ENCODE peak calls at places on chromosomes 6 and 20, in seven cellular contexts. S is cardiac fibroblast; I is prostate gland; Z is CD8-positive, alpha-beta T cell; N is ovary; M is pancreas; H is body of pancreas. Q is an unnamed sample.

GRCh38 chr6:104558746-104559145 is 301.0 kb downstream of the HACE1 start:
- DNase-seq in S (peak; percentile 77), I (no peak), Z (no peak), N (no peak), M (no peak), H (no peak), Q (peak; percentile 75)

GRCh38 chr6:94215614-94216013 is 796.3 kb upstream of the EPHA7 start:
- DNase-seq in S (no peak), I (no peak), Z (no peak), N (no peak), M (no peak), H (no peak), Q (no peak)

GRCh38 chr6:81262656-81263055 is 489.8 kb downstream of the TENT5A start:
- DNase-seq in S (no peak), I (no peak), Z (no peak), N (no peak), M (no peak), H (no peak), Q (no peak)

GRCh38 chr6:36968266-36968977 is 13.9 kb downstream of the PI16 start:
- DNase-seq in S (peak; percentile 36), I (peak; percentile 54), Z (no peak), N (no peak), M (no peak), H (no peak), Q (peak; percentile 18)

GRCh38 chr20:62303327-62304226 is 780 bp downstream of the ADRM1 start:
- DNase-seq in S (no peak), I (no peak), Z (no peak), N (no peak), M (no peak), H (no peak), Q (no peak)

GRCh38 chr6:39084506-39084905 is 30.5 kb downstream of the SAYSD1 start:
- DNase-seq in S (no peak), I (no peak), Z (no peak), N (no peak), M (no peak), H (no peak), Q (no peak)

GRCh38 chr6:139027620-139028182 is 844 bp upstream of the ABRACL start:
- DNase-seq in S (peak; percentile 30), I (no peak), Z (no peak), N (no peak), M (no peak), H (no peak), Q (peak; percentile 30)

GRCh38 chr6:128807577-128807976 is 75.4 kb upstream of the LAMA2 start:
- DNase-seq in S (peak; percentile 79), I (no peak), Z (no peak), N (no peak), M (no peak), H (no peak), Q (peak; percentile 78)

GRCh38 chr6:166757226-166758135 is 130.4 kb upstream of the RPS6KA2 start:
- DNase-seq in S (peak; percentile 22), I (no peak), Z (no peak), N (peak; percentile 36), M (no peak), H (no peak), Q (peak; percentile 25)

GRCh38 chr6:161104966-161105365 is 113.4 kb downstream of the MAP3K4 start:
- DNase-seq in S (peak; percentile 29), I (no peak), Z (no peak), N (no peak), M (no peak), H (no peak), Q (peak; percentile 23)

GRCh38 chr6:37974381-37974780 is 154.9 kb downstream of the ZFAND3 start:
- DNase-seq in S (no peak), I (no peak), Z (no peak), N (no peak), M (no peak), H (no peak), Q (no peak)

GRCh38 chr20:3783516-3784225 is 2.4 kb upstream of the SPEF1 start:
- DNase-seq in S (no peak), I (no peak), Z (no peak), N (no peak), M (peak; percentile 13), H (no peak), Q (no peak)

GRCh38 chr20:3778976-3779375 is 2.3 kb downstream of the SPEF1 start:
- DNase-seq in S (no peak), I (no peak), Z (no peak), N (no peak), M (no peak), H (no peak), Q (no peak)

GRCh38 chr20:3783068-3783489 is 1.8 kb upstream of the SPEF1 start:
- DNase-seq in S (no peak), I (peak; percentile 73), Z (no peak), N (no peak), M (peak; percentile 22), H (no peak), Q (no peak)

GRCh38 chr20:3782597-3782996 is 1.3 kb upstream of the SPEF1 start:
- DNase-seq in S (no peak), I (no peak), Z (no peak), N (no peak), M (peak; percentile 17), H (no peak), Q (no peak)

DNA sequence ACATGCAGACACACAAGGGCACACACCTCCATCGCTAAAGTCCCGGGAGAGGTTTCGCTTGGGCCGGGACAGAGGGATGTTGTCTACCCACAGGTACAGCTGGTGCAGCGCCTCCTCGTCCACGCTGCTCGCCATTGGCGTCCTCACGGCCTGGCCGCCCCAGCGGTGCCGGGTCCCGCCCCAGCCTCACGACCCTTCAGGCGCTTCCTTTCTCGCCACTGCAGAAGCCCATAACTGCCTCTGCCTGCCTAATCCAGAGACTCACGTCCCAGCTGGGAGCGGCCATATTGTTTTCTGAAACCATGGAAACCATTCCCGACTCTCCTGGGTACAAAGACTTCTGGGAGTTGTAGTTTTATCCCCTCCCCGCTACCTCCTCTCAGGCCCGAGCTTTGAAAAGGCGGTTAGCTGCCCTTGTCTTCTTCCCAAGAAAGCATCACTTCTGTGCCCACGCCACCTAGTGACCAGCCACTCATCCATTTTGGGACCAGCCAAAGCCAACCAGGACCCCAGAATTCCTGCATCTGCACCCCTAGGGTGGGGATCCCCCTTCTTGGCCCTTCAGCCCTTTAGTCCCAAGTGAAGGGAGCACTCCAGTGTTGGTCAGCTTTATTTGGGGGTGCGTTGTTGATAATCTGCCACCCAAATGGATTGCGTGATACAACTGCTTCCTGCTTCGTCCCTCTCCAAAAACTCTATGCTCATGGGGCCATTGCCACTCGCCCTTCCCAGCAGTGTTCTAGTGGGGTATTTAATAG is at the start of gene SPEF1:
- DNase-seq in S (peak; percentile 93), I (peak; percentile 76), Z (no peak), N (peak; percentile 76), M (peak; percentile 81), H (peak; percentile 80), Q (peak; percentile 93)
- TF ChIP-seq CTCF in S (peak; percentile 41), I (peak; percentile 35), Z (no peak), N (peak; percentile 45), M (no peak), H (peak; percentile 46), Q (peak; percentile 52)

DNA sequence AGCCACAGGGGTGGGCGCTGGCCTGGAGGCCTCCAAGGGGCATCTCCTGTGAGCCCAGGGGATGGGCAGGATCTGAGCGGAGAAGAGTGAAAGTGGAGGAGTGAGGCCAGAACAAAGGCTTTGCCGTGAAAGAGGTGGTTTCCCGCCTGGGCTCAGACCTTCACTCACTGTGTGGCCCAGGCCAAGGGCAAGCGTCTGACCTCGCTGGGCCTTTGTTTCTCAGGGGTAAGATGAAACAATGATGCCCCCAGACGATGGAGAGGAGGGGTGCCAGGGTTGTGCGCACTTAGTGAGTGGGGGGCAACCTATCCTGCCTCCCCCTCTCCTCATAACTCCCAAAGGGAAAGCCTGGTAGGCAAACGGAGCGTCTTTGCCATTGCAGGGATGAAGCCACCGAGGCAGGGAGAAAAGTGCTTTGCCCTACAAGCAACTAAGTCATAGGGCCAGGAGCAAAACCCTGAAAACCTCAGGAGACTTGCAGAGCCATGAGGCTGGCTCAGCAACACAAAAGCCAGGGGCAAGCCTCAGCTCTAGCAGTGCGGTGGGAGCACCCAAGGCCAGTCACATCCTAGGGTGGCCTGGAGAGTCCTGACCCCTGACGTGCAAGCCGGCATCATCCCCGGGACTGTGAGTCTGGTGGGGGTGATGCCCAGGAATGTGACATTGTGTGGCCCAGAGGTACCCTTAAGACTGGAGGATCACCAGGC is 903 bp upstream of the STMN3 start:
- DNase-seq in S (no peak), I (no peak), Z (no peak), N (no peak), M (no peak), H (no peak), Q (no peak)
- H3K4me3 ChIP-seq in S (peak overlapping the region; percentile 44), I (peak overlapping the region; percentile 57), Z (peak overlapping the region; percentile 72), N (peak overlapping the region; percentile 35), M (no peak overlapping the region), H (no peak overlapping the region), Q (peak overlapping the region; percentile 44)

GRCh38 chr20:3408251-3408637 is 775 bp upstream of the DNAAF9 start:
- DNase-seq in S (no peak), I (no peak), Z (no peak), N (no peak), M (no peak), H (no peak), Q (no peak)

GRCh38 chr20:3409417-3409816 is 1.9 kb upstream of the DNAAF9 start:
- DNase-seq in S (no peak), I (no peak), Z (no peak), N (peak; percentile 29), M (no peak), H (no peak), Q (no peak)

GRCh38 chr20:3406481-3407425 is 716 bp downstream of the DNAAF9 start:
- DNase-seq in S (peak; percentile 56), I (peak; percentile 37), Z (peak; percentile 50), N (peak; percentile 42), M (peak; percentile 15), H (peak; percentile 22), Q (peak; percentile 51)

GRCh38 chr20:3405696-3406358 is 1.6 kb downstream of the DNAAF9 start:
- DNase-seq in S (no peak), I (no peak), Z (no peak), N (no peak), M (no peak), H (no peak), Q (no peak)

GRCh38 chr20:3407426-3408250 is at the start of gene DNAAF9:
- DNase-seq in S (peak; percentile 79), I (peak; percentile 76), Z (peak; percentile 83), N (peak; percentile 82), M (peak; percentile 74), H (peak; percentile 73), Q (peak; percentile 72)
- TF ChIP-seq CTCF in S (peak; percentile 6), I (no peak), Z (no peak), N (peak; percentile 51), M (no peak), H (peak; percentile 44), Q (no peak)

GRCh38 chr6:136921936-136922679 is at the start of gene SLC35D3:
- DNase-seq in S (peak; percentile 19), I (no peak), Z (no peak), N (peak; percentile 21), M (peak; percentile 21), H (peak; percentile 21), Q (no peak)

GRCh38 chr6:136920858-136921520 is 1.1 kb upstream of the SLC35D3 start:
- DNase-seq in S (peak; percentile 16), I (no peak), Z (no peak), N (no peak), M (peak; percentile 25), H (peak; percentile 24), Q (peak; percentile 13)

GRCh38 chr6:136921521-136921935 is 573 bp upstream of the SLC35D3 start:
- DNase-seq in S (no peak), I (no peak), Z (no peak), N (peak; percentile 25), M (no peak), H (peak; percentile 25), Q (no peak)

GRCh38 chr6:136922680-136922996 is 537 bp downstream of the SLC35D3 start:
- DNase-seq in S (no peak), I (no peak), Z (no peak), N (no peak), M (no peak), H (no peak), Q (no peak)

GRCh38 chr6:136920216-136920857 is 1.8 kb upstream of the SLC35D3 start:
- DNase-seq in S (no peak), I (no peak), Z (no peak), N (no peak), M (no peak), H (no peak), Q (no peak)
- H3K4me3 ChIP-seq in S (no peak overlapping the region), I (peak overlapping the region; percentile 35), Z (peak overlapping the region; percentile 58), N (no peak overlapping the region), M (peak overlapping the region; percentile 52), H (no peak overlapping the region), Q (peak overlapping the region; percentile 49)